ENCODE peak calls at places on chromosomes 7 and 10, in ten cellular contexts. S is AG04450, D is dorsolateral prefrontal cortex, N is Caco-2, H is ovary, A is AG09309, V is WTC11, I is mammary epithelial cell, E is lung, B is endothelial cell. R is an unnamed sample.

GRCh38 chr10:99450624-99451498 is 20.4 kb upstream of the GOT1 start:
- DNase-seq in N (no peak), I (no peak), D (no peak), V (no peak), H (no peak), A (no peak), B (no peak), E (no peak), S (no peak), R (no peak)

GRCh38 chr10:107546239-107546638 is 381.7 kb upstream of the SORCS1 start:
- DNase-seq in A (peak), N (no peak), D (no peak), H (no peak), V (no peak), E (no peak), I (peak), S (no peak), B (no peak), R (no peak)

GRCh38 chr7:29127527-29127926 is 18.8 kb downstream of the CPVL start:
- DNase-seq in D (no peak), H (no peak), B (no peak), N (no peak), S (no peak), V (no peak), E (no peak), A (no peak), I (no peak), R (no peak)

GRCh38 chr7:23222439-23223045 is 24.0 kb upstream of the GPNMB start:
- DNase-seq in D (no peak), N (no peak), B (no peak), E (no peak), H (no peak), S (no peak), I (no peak), A (no peak), V (no peak), R (no peak)

GRCh38 chr10:32795598-32796183 is 162.3 kb downstream of the ITGB1 start:
- DNase-seq in V (no peak), D (no peak), I (peak), A (no peak), H (no peak), S (no peak), E (no peak), B (no peak), N (no peak), R (no peak)

GRCh38 chr10:73094249-73094850 is 2.3 kb downstream of the P4HA1 start:
- DNase-seq in E (no peak), S (no peak), N (no peak), H (no peak), I (peak), D (no peak), B (no peak), V (no peak), A (no peak), R (no peak)

GRCh38 chr10:30709229-30709628 is 79.7 kb upstream of the LYZL2 start:
- DNase-seq in V (no peak), E (no peak), D (no peak), S (no peak), H (no peak), N (no peak), B (no peak), I (no peak), A (no peak), R (no peak)

GRCh38 chr7:112204072-112204775 is 2.0 kb downstream of the DOCK4 start:
- DNase-seq in V (no peak), N (no peak), D (no peak), H (no peak), E (no peak), A (no peak), S (no peak), I (peak), B (peak), R (no peak)

GRCh38 chr7:159148430-159149395 is 4.0 kb upstream of the VIPR2 start:
- DNase-seq in H (no peak), N (no peak), E (no peak), B (no peak), A (no peak), D (no peak), S (no peak), I (no peak), V (no peak), R (peak)
- TF ChIP-seq CTCF in H (no peak), N (no peak), E (no peak), B (no peak), A (no peak), D (no peak), S (no peak), I (no peak), V (no peak), R (no peak)

DNA sequence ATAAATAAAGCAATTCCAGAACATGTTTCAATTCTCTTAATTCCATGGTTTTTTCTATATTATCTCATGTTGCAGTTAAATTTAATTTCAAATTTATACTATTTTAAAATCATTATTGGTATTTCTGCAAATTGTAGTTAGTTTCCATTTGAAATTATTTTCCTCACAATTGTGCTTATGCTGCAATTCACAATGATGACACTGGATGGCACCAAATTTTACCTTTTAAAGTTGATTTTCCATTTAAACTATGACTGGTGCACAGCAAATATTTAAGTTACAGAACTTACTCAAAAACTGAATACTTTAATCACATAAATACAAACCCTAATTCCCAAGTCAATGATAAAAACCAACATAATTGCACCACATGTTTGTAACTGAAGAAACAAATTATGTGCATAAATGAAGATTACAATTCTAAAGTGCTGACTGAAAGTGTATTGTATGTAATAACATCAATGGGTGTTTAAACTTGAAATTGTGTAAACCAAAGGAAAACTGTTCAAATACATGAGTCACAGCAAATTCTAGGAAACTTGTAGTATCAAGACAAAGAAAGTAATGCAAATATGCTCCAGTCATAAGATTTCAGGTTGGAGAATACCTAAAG is 75.3 kb upstream of the AASS start:
- DNase-seq in I (peak), D (no peak), S (no peak), N (no peak), B (no peak), V (no peak), E (no peak), H (no peak), A (no peak), R (no peak)
- TF ChIP-seq CTCF in I (peak), D (peak), S (peak), N (peak), B (peak), V (peak), E (peak), H (no peak), A (peak), R (peak)

GRCh38 chr10:29130190-29130673 is 158.6 kb upstream of the LYZL1 start:
- DNase-seq in S (no peak), N (peak), H (no peak), B (no peak), I (peak), E (no peak), A (no peak), D (no peak), V (no peak), R (no peak)
- TF ChIP-seq CTCF in S (peak), N (peak), H (no peak), B (peak), I (peak), E (no peak), A (peak), D (peak), V (peak), R (peak)

GRCh38 chr10:14556285-14556956 is 218.3 kb downstream of the FAM107B start:
- DNase-seq in B (no peak), I (no peak), S (no peak), D (no peak), A (no peak), H (no peak), V (peak), E (no peak), N (peak), R (no peak)
- TF ChIP-seq CTCF in B (no peak), I (no peak), S (no peak), D (peak), A (no peak), H (no peak), V (no peak), E (no peak), N (peak), R (no peak)

GRCh38 chr7:35185908-35186731 is 67.8 kb downstream of the TBX20 start:
- DNase-seq in I (peak), N (no peak), B (peak), V (peak), D (peak), H (no peak), E (no peak), A (no peak), S (no peak), R (no peak)
- TF ChIP-seq CTCF in I (no peak), N (no peak), B (no peak), V (no peak), D (peak), H (no peak), E (no peak), A (peak), S (peak), R (no peak)

GRCh38 chr7:92464515-92464914 is 13.2 kb downstream of the ERVW-1 start:
- DNase-seq in D (no peak), H (no peak), B (no peak), I (peak), E (no peak), N (peak), A (no peak), V (no peak), S (no peak), R (no peak)

GRCh38 chr7:92460109-92460508 is 12.8 kb downstream of the GATAD1 start:
- DNase-seq in I (peak), B (no peak), E (no peak), D (no peak), S (no peak), N (no peak), H (no peak), A (no peak), V (no peak), R (no peak)

GRCh38 chr7:92460510-92460909 is 13.2 kb downstream of the GATAD1 start:
- DNase-seq in I (no peak), S (no peak), A (no peak), N (no peak), E (no peak), B (no peak), V (no peak), D (no peak), H (no peak), R (no peak)

GRCh38 chr7:92456241-92456640 is 9.0 kb downstream of the GATAD1 start:
- DNase-seq in S (no peak), V (no peak), N (no peak), E (no peak), B (no peak), H (no peak), A (no peak), I (no peak), D (no peak), R (no peak)

GRCh38 chr7:92461027-92462003 is 14.0 kb downstream of the GATAD1 start:
- DNase-seq in V (peak), B (peak), N (no peak), A (no peak), S (no peak), E (no peak), I (peak), D (peak), H (no peak), R (no peak)
- TF ChIP-seq CTCF in V (peak), B (peak), N (peak), A (peak), S (peak), E (peak), I (peak), D (peak), H (no peak), R (peak)

GRCh38 chr10:34195364-34196057 is 619.6 kb downstream of the PARD3 start:
- DNase-seq in S (no peak), A (no peak), N (no peak), H (no peak), E (no peak), V (no peak), I (no peak), B (no peak), D (no peak), R (no peak)

GRCh38 chr10:34203966-34204630 is 611.0 kb downstream of the PARD3 start:
- DNase-seq in E (no peak), V (no peak), B (no peak), S (no peak), N (no peak), D (no peak), I (no peak), H (no peak), A (no peak), R (no peak)

GRCh38 chr10:34205452-34205851 is 609.6 kb downstream of the PARD3 start:
- DNase-seq in N (no peak), E (no peak), S (no peak), D (no peak), A (no peak), B (no peak), V (no peak), I (no peak), H (no peak), R (no peak)

GRCh38 chr10:34196058-34196433 is 619.0 kb downstream of the PARD3 start:
- DNase-seq in I (no peak), H (no peak), B (no peak), E (no peak), N (no peak), S (no peak), V (no peak), D (no peak), A (no peak), R (no peak)

GRCh38 chr10:34200355-34200901 is 614.7 kb downstream of the PARD3 start:
- DNase-seq in A (no peak), S (no peak), I (no peak), H (no peak), B (no peak), N (no peak), V (no peak), E (no peak), D (no peak), R (no peak)
- TF ChIP-seq CTCF in A (no peak), S (no peak), I (no peak), H (no peak), B (no peak), N (no peak), V (no peak), E (no peak), D (no peak), R (no peak)

GRCh38 chr7:36313607-36314006 is 76.1 kb upstream of the ANLN start:
- DNase-seq in H (no peak), I (no peak), B (no peak), E (no peak), S (no peak), A (no peak), N (no peak), V (no peak), D (no peak), R (peak)

GRCh38 chr7:36312915-36313334 is 76.7 kb upstream of the ANLN start:
- DNase-seq in V (no peak), D (no peak), A (no peak), B (no peak), E (no peak), S (no peak), N (no peak), H (no peak), I (no peak), R (peak)

GRCh38 chr7:36311539-36311938 is 78.1 kb upstream of the ANLN start:
- DNase-seq in B (no peak), N (no peak), S (no peak), V (no peak), H (no peak), A (no peak), I (no peak), E (no peak), D (no peak), R (peak)

GRCh38 chr7:36310897-36311296 is 78.8 kb upstream of the ANLN start:
- DNase-seq in I (no peak), V (no peak), S (no peak), N (no peak), A (no peak), E (no peak), B (no peak), H (no peak), D (no peak), R (peak)

DNA sequence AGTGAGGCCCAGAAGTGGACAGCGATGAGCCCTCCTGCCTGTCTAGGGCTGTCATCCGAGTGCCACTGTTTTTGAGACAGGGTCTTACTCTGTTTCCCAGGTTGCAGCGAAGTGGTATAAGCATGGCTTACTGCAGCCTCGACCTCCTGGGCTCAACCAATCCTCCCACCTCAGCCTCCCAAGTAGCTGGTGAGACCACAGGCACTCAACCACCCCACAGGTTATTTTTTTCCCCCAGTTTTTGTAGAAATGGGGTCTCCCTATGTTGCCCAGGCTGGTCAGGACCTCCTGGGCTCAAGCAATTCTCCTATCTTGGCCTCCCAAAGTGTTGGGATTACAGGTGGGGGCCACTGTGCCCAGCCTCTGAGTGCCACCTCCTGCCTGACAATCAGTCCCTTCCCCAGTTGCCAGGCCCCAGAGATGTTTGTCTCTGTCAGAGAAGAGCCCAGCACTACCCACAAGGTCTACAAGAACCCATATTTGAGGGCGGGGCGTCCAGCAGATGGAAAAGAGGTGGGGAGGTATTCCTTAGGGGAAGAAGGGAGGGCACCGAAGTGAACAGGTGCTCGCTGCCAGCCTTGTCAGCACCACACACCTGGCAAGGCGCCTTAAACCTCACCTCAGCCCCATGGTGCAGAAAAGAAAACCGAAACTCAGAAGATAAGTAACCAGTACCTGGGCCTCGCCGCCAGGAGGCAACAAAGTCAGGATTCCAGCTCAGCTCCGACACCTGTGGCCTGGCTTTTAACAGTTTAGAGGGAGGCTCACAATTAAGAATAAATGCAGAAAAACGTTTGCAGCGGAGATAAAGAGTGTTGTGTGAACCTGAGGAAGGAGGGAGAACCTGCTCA is 77.4 kb upstream of the ANLN start:
- DNase-seq in B (peak), D (no peak), H (no peak), N (no peak), A (no peak), V (peak), S (no peak), I (peak), E (peak), R (peak)
- TF ChIP-seq CTCF in B (peak), D (no peak), H (no peak), N (no peak), A (peak), V (no peak), S (no peak), I (no peak), E (no peak), R (peak)

GRCh38 chr7:121480566-121481335 is 84.6 kb upstream of the FAM3C start:
- DNase-seq in V (no peak), S (no peak), I (no peak), H (no peak), D (no peak), B (peak), A (no peak), N (no peak), E (no peak), R (no peak)

GRCh38 chr7:121475806-121476205 is 79.7 kb upstream of the FAM3C start:
- DNase-seq in H (peak), D (no peak), B (no peak), E (no peak), V (no peak), A (no peak), N (no peak), I (no peak), S (no peak), R (no peak)

GRCh38 chr7:121484089-121484763 is 88.1 kb upstream of the FAM3C start:
- DNase-seq in I (no peak), H (no peak), S (no peak), N (no peak), D (no peak), A (no peak), E (no peak), V (no peak), B (no peak), R (no peak)

GRCh38 chr7:121479466-121479865 is 83.4 kb upstream of the FAM3C start:
- DNase-seq in H (no peak), B (no peak), A (peak), S (no peak), N (no peak), E (no peak), D (no peak), V (no peak), I (no peak), R (no peak)

GRCh38 chr7:121480058-121480457 is 84.0 kb upstream of the FAM3C start:
- DNase-seq in B (no peak), E (no peak), I (peak), S (no peak), D (no peak), V (no peak), N (no peak), H (no peak), A (no peak), R (no peak)
- TF ChIP-seq CTCF in B (no peak), E (no peak), I (no peak), S (no peak), D (no peak), V (no peak), N (no peak), H (no peak), A (no peak), R (no peak)